ENCODE peak calls at places on chromosomes 4 and X, in ten cellular contexts. One of them, this sample, is unnamed.

GRCh38 chrX:144259054-144259453 is 375.2 kb downstream of the UBE2NL start:
- DNase-seq in cardiac fibroblast: no peak
- DNase-seq in OCI-LY7: peak
- DNase-seq in dorsolateral prefrontal cortex: no peak
- DNase-seq in lower lobe of right lung: no peak
- DNase-seq in tibial artery: no peak
- DNase-seq in omental fat pad: no peak
- DNase-seq in upper lobe of right lung: no peak
- DNase-seq in stomach: no peak
- DNase-seq in A549: no peak
- DNase-seq in this sample: no peak

GRCh38 chr4:55819634-55820033 is at the start of gene EXOC1L:
- DNase-seq in tibial artery: no peak
- DNase-seq in upper lobe of right lung: no peak
- DNase-seq in lower lobe of right lung: no peak
- DNase-seq in A549: no peak
- DNase-seq in stomach: no peak
- DNase-seq in omental fat pad: no peak
- DNase-seq in cardiac fibroblast: peak
- DNase-seq in OCI-LY7: no peak
- DNase-seq in dorsolateral prefrontal cortex: peak
- DNase-seq in this sample: peak

GRCh38 chr4:160217352-160217751 is 1114.5 kb downstream of the RAPGEF2 start:
- DNase-seq in OCI-LY7: no peak
- DNase-seq in upper lobe of right lung: no peak
- DNase-seq in lower lobe of right lung: no peak
- DNase-seq in stomach: no peak
- DNase-seq in omental fat pad: no peak
- DNase-seq in dorsolateral prefrontal cortex: no peak
- DNase-seq in cardiac fibroblast: no peak
- DNase-seq in tibial artery: no peak
- DNase-seq in A549: no peak
- DNase-seq in this sample: no peak

GRCh38 chr4:85866508-85866907 is 391.6 kb downstream of the ARHGAP24 start:
- DNase-seq in omental fat pad: no peak
- DNase-seq in dorsolateral prefrontal cortex: no peak
- DNase-seq in A549: no peak
- DNase-seq in lower lobe of right lung: no peak
- DNase-seq in OCI-LY7: no peak
- DNase-seq in upper lobe of right lung: no peak
- DNase-seq in cardiac fibroblast: peak
- DNase-seq in stomach: no peak
- DNase-seq in tibial artery: no peak
- DNase-seq in this sample: no peak

GRCh38 chr4:32499176-32499575 is 1779.0 kb downstream of the PCDH7 start:
- DNase-seq in lower lobe of right lung: no peak
- DNase-seq in dorsolateral prefrontal cortex: no peak
- DNase-seq in cardiac fibroblast: peak
- DNase-seq in tibial artery: no peak
- DNase-seq in omental fat pad: no peak
- DNase-seq in stomach: no peak
- DNase-seq in OCI-LY7: no peak
- DNase-seq in A549: no peak
- DNase-seq in upper lobe of right lung: no peak
- DNase-seq in this sample: no peak

GRCh38 chr4:24884925-24885324 is 27.9 kb downstream of the CCDC149 start:
- DNase-seq in stomach: no peak
- DNase-seq in lower lobe of right lung: no peak
- DNase-seq in upper lobe of right lung: no peak
- DNase-seq in OCI-LY7: no peak
- DNase-seq in tibial artery: no peak
- DNase-seq in dorsolateral prefrontal cortex: no peak
- DNase-seq in A549: no peak
- DNase-seq in omental fat pad: no peak
- DNase-seq in cardiac fibroblast: no peak
- DNase-seq in this sample: no peak

GRCh38 chrX:63330681-63331080 is 20.5 kb downstream of the SPIN4 start:
- DNase-seq in tibial artery: no peak
- DNase-seq in stomach: no peak
- DNase-seq in upper lobe of right lung: peak
- DNase-seq in lower lobe of right lung: peak
- DNase-seq in cardiac fibroblast: peak
- DNase-seq in dorsolateral prefrontal cortex: no peak
- DNase-seq in OCI-LY7: no peak
- DNase-seq in omental fat pad: no peak
- DNase-seq in A549: no peak
- DNase-seq in this sample: no peak

GRCh38 chrX:43822015-43822414 is 60.2 kb downstream of the MAOB start:
- DNase-seq in OCI-LY7: no peak
- DNase-seq in A549: no peak
- DNase-seq in lower lobe of right lung: no peak
- DNase-seq in dorsolateral prefrontal cortex: no peak
- DNase-seq in cardiac fibroblast: peak
- DNase-seq in upper lobe of right lung: no peak
- DNase-seq in omental fat pad: no peak
- DNase-seq in stomach: no peak
- DNase-seq in tibial artery: no peak
- DNase-seq in this sample: no peak

GRCh38 chr4:132504438-132504837 is 644.7 kb upstream of the PCDH10 start:
- DNase-seq in cardiac fibroblast: no peak
- DNase-seq in omental fat pad: no peak
- DNase-seq in tibial artery: no peak
- DNase-seq in A549: no peak
- DNase-seq in OCI-LY7: no peak
- DNase-seq in stomach: no peak
- DNase-seq in upper lobe of right lung: no peak
- DNase-seq in dorsolateral prefrontal cortex: no peak
- DNase-seq in lower lobe of right lung: no peak
- DNase-seq in this sample: no peak

GRCh38 chr4:131348258-131348657 is 1800.8 kb upstream of the PCDH10 start:
- DNase-seq in upper lobe of right lung: no peak
- DNase-seq in cardiac fibroblast: no peak
- DNase-seq in OCI-LY7: no peak
- DNase-seq in tibial artery: no peak
- DNase-seq in omental fat pad: no peak
- DNase-seq in dorsolateral prefrontal cortex: no peak
- DNase-seq in A549: no peak
- DNase-seq in lower lobe of right lung: no peak
- DNase-seq in stomach: no peak
- DNase-seq in this sample: no peak

GRCh38 chr4:3675251-3676115 is 90.7 kb upstream of the ADRA2C start:
- DNase-seq in upper lobe of right lung: peak
- DNase-seq in lower lobe of right lung: peak
- DNase-seq in tibial artery: peak
- DNase-seq in OCI-LY7: peak
- DNase-seq in cardiac fibroblast: no peak
- DNase-seq in dorsolateral prefrontal cortex: peak
- DNase-seq in omental fat pad: no peak
- DNase-seq in stomach: no peak
- DNase-seq in A549: no peak
- DNase-seq in this sample: peak

GRCh38 chrX:8374041-8374825 is 90.4 kb upstream of the VCX3B start:
- DNase-seq in cardiac fibroblast: no peak
- DNase-seq in omental fat pad: no peak
- DNase-seq in OCI-LY7: no peak
- DNase-seq in A549: no peak
- DNase-seq in lower lobe of right lung: no peak
- DNase-seq in tibial artery: no peak
- DNase-seq in dorsolateral prefrontal cortex: no peak
- DNase-seq in upper lobe of right lung: no peak
- DNase-seq in stomach: no peak
- DNase-seq in this sample: no peak

GRCh38 chr4:108047199-108047598 is 57.5 kb downstream of the HADH start:
- DNase-seq in A549: no peak
- DNase-seq in stomach: no peak
- DNase-seq in lower lobe of right lung: no peak
- DNase-seq in omental fat pad: no peak
- DNase-seq in OCI-LY7: no peak
- DNase-seq in cardiac fibroblast: no peak
- DNase-seq in upper lobe of right lung: peak
- DNase-seq in dorsolateral prefrontal cortex: no peak
- DNase-seq in tibial artery: no peak
- DNase-seq in this sample: no peak

GRCh38 chr4:3310301-3311094 is 17.7 kb downstream of the RGS12 start:
- DNase-seq in OCI-LY7: no peak
- DNase-seq in stomach: peak
- DNase-seq in cardiac fibroblast: no peak
- DNase-seq in upper lobe of right lung: peak
- DNase-seq in omental fat pad: no peak
- DNase-seq in lower lobe of right lung: no peak
- DNase-seq in A549: no peak
- DNase-seq in dorsolateral prefrontal cortex: peak
- DNase-seq in tibial artery: peak
- DNase-seq in this sample: no peak

GRCh38 chr4:1288786-1289185 is 905 bp upstream of the MAEA start:
- DNase-seq in stomach: no peak
- DNase-seq in lower lobe of right lung: no peak
- DNase-seq in OCI-LY7: no peak
- DNase-seq in cardiac fibroblast: no peak
- DNase-seq in dorsolateral prefrontal cortex: no peak
- DNase-seq in omental fat pad: no peak
- DNase-seq in upper lobe of right lung: no peak
- DNase-seq in tibial artery: no peak
- DNase-seq in A549: no peak
- DNase-seq in this sample: no peak

GRCh38 chr4:1285151-1285789 is 4.4 kb upstream of the MAEA start:
- DNase-seq in dorsolateral prefrontal cortex: no peak
- DNase-seq in OCI-LY7: no peak
- DNase-seq in lower lobe of right lung: no peak
- DNase-seq in cardiac fibroblast: no peak
- DNase-seq in omental fat pad: no peak
- DNase-seq in A549: no peak
- DNase-seq in tibial artery: no peak
- DNase-seq in stomach: no peak
- DNase-seq in upper lobe of right lung: no peak
- DNase-seq in this sample: no peak

GRCh38 chr4:1289232-1290164 is at the start of gene MAEA:
- DNase-seq in upper lobe of right lung: peak
- DNase-seq in omental fat pad: peak
- DNase-seq in cardiac fibroblast: peak
- DNase-seq in lower lobe of right lung: peak
- DNase-seq in A549: peak
- DNase-seq in tibial artery: peak
- DNase-seq in dorsolateral prefrontal cortex: peak
- DNase-seq in OCI-LY7: peak
- DNase-seq in stomach: peak
- DNase-seq in this sample: peak

GRCh38 chr4:1283711-1284110 is 6.0 kb upstream of the MAEA start:
- DNase-seq in stomach: no peak
- DNase-seq in A549: no peak
- DNase-seq in tibial artery: no peak
- DNase-seq in lower lobe of right lung: no peak
- DNase-seq in dorsolateral prefrontal cortex: no peak
- DNase-seq in OCI-LY7: no peak
- DNase-seq in omental fat pad: no peak
- DNase-seq in upper lobe of right lung: no peak
- DNase-seq in cardiac fibroblast: no peak
- DNase-seq in this sample: no peak

DNA sequence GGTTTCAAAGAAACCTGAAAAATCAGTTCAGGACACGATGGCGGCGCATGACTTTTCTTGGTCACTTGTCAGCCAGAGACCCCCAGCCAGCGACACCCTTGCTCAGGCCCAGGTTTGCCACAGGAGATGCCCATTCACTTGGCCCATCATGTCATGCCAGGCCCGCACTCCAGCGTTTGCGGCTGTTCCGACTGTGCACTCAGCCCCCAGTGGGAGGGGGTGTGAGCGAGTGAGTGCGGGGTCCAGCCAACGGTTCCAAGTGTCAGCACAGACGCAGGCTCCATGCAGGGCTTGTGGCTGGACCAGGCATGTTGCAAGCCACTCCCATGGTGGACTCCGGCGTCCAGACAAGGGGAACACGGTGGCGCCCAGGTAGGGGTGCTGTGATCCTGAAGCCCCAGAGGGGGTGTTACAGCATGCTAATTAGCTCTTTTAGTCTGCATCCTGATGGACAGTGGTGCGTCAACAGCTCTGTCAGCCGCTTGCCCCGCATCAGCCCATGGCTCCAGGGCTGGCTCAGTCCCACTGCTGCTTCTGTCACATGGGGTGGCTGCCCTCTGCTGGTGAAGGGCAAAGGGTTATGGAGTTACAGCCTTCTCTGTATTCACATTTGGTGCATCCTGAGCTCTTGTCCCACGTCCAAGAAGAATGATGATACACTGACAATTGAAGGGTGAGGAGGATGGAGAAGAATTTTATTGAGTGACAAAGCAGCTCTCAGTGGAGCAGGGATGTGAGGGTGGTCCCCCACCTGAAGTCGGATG is 3.7 kb upstream of the MAEA start:
- DNase-seq in cardiac fibroblast: peak
- DNase-seq in dorsolateral prefrontal cortex: no peak
- DNase-seq in upper lobe of right lung: no peak
- DNase-seq in tibial artery: no peak
- DNase-seq in A549: no peak
- DNase-seq in omental fat pad: no peak
- DNase-seq in lower lobe of right lung: no peak
- DNase-seq in stomach: no peak
- DNase-seq in OCI-LY7: peak
- DNase-seq in this sample: no peak
- TF ChIP-seq CTCF in cardiac fibroblast: no peak
- TF ChIP-seq CTCF in dorsolateral prefrontal cortex: no peak
- TF ChIP-seq CTCF in upper lobe of right lung: peak
- TF ChIP-seq CTCF in tibial artery: no peak
- TF ChIP-seq CTCF in A549: no peak
- TF ChIP-seq CTCF in omental fat pad: no peak
- TF ChIP-seq CTCF in lower lobe of right lung: peak
- TF ChIP-seq CTCF in stomach: no peak
- TF ChIP-seq CTCF in OCI-LY7: peak
- TF ChIP-seq CTCF in this sample: no peak

GRCh38 chrX:4277122-4277521 is 563.7 kb upstream of the PRKX start:
- DNase-seq in upper lobe of right lung: no peak
- DNase-seq in OCI-LY7: peak
- DNase-seq in dorsolateral prefrontal cortex: no peak
- DNase-seq in stomach: no peak
- DNase-seq in A549: no peak
- DNase-seq in lower lobe of right lung: no peak
- DNase-seq in tibial artery: no peak
- DNase-seq in cardiac fibroblast: no peak
- DNase-seq in omental fat pad: no peak
- DNase-seq in this sample: no peak
- TF ChIP-seq CTCF in upper lobe of right lung: no peak
- TF ChIP-seq CTCF in OCI-LY7: peak
- TF ChIP-seq CTCF in dorsolateral prefrontal cortex: no peak
- TF ChIP-seq CTCF in stomach: no peak
- TF ChIP-seq CTCF in A549: no peak
- TF ChIP-seq CTCF in lower lobe of right lung: no peak
- TF ChIP-seq CTCF in tibial artery: no peak
- TF ChIP-seq CTCF in cardiac fibroblast: no peak
- TF ChIP-seq CTCF in omental fat pad: no peak
- TF ChIP-seq CTCF in this sample: no peak

GRCh38 chr4:97984545-97985131 is 158.6 kb downstream of the STPG2 start:
- DNase-seq in stomach: no peak
- DNase-seq in A549: no peak
- DNase-seq in dorsolateral prefrontal cortex: no peak
- DNase-seq in OCI-LY7: peak
- DNase-seq in upper lobe of right lung: no peak
- DNase-seq in cardiac fibroblast: peak
- DNase-seq in omental fat pad: no peak
- DNase-seq in lower lobe of right lung: no peak
- DNase-seq in tibial artery: no peak
- DNase-seq in this sample: no peak
- TF ChIP-seq CTCF in stomach: no peak
- TF ChIP-seq CTCF in A549: no peak
- TF ChIP-seq CTCF in dorsolateral prefrontal cortex: no peak
- TF ChIP-seq CTCF in OCI-LY7: peak
- TF ChIP-seq CTCF in upper lobe of right lung: no peak
- TF ChIP-seq CTCF in cardiac fibroblast: peak
- TF ChIP-seq CTCF in omental fat pad: no peak
- TF ChIP-seq CTCF in lower lobe of right lung: no peak
- TF ChIP-seq CTCF in tibial artery: no peak
- TF ChIP-seq CTCF in this sample: peak

GRCh38 chr4:17066972-17067371 is 168.5 kb upstream of the LDB2 start:
- DNase-seq in dorsolateral prefrontal cortex: no peak
- DNase-seq in omental fat pad: no peak
- DNase-seq in OCI-LY7: no peak
- DNase-seq in cardiac fibroblast: peak
- DNase-seq in lower lobe of right lung: no peak
- DNase-seq in A549: peak
- DNase-seq in upper lobe of right lung: no peak
- DNase-seq in tibial artery: peak
- DNase-seq in stomach: no peak
- DNase-seq in this sample: no peak
- TF ChIP-seq CTCF in dorsolateral prefrontal cortex: no peak
- TF ChIP-seq CTCF in omental fat pad: no peak
- TF ChIP-seq CTCF in OCI-LY7: no peak
- TF ChIP-seq CTCF in cardiac fibroblast: no peak
- TF ChIP-seq CTCF in lower lobe of right lung: no peak
- TF ChIP-seq CTCF in A549: no peak
- TF ChIP-seq CTCF in upper lobe of right lung: no peak
- TF ChIP-seq CTCF in tibial artery: no peak
- TF ChIP-seq CTCF in stomach: no peak
- TF ChIP-seq CTCF in this sample: no peak

This sample was measured in mesothelial cell of epicardium.